ENCODE peak calls at places on chromosome 10, in nine cellular contexts. One of them, this sample, is unnamed. For H3K4me1, the result is how much of the 10 kb centered on the place peaks cover.

GRCh38 chr10:28788252-28788651 is 110.9 kb downstream of the BAMBI start:
- DNase-seq in ascending aorta: no peak
- DNase-seq in left lung: no peak
- DNase-seq in heart left ventricle: no peak
- DNase-seq in aorta: no peak
- DNase-seq in transverse colon: no peak
- DNase-seq in A673: no peak
- DNase-seq in CD8-positive, alpha-beta memory T cell: no peak
- DNase-seq in mesenchymal stem cell: no peak
- DNase-seq in this sample: no peak

GRCh38 chr10:99796928-99797327 is 14.5 kb downstream of the ABCC2 start:
- DNase-seq in ascending aorta: no peak
- DNase-seq in left lung: no peak
- DNase-seq in heart left ventricle: no peak
- DNase-seq in aorta: no peak
- DNase-seq in transverse colon: no peak
- DNase-seq in A673: no peak
- DNase-seq in CD8-positive, alpha-beta memory T cell: no peak
- DNase-seq in mesenchymal stem cell: no peak
- DNase-seq in this sample: no peak

GRCh38 chr10:89644967-89645741 is at the start of gene PANK1:
- DNase-seq in ascending aorta: peak
- DNase-seq in left lung: peak
- DNase-seq in heart left ventricle: peak
- DNase-seq in aorta: peak
- DNase-seq in transverse colon: peak
- DNase-seq in A673: peak
- DNase-seq in CD8-positive, alpha-beta memory T cell: peak
- DNase-seq in mesenchymal stem cell: peak
- DNase-seq in this sample: peak

GRCh38 chr10:113820507-113820906 is 33.4 kb downstream of the DCLRE1A start:
- DNase-seq in ascending aorta: no peak
- DNase-seq in left lung: no peak
- DNase-seq in heart left ventricle: no peak
- DNase-seq in aorta: no peak
- DNase-seq in transverse colon: no peak
- DNase-seq in A673: no peak
- DNase-seq in CD8-positive, alpha-beta memory T cell: no peak
- DNase-seq in mesenchymal stem cell: no peak
- DNase-seq in this sample: peak

GRCh38 chr10:10798543-10799192 is 219.0 kb upstream of the CELF2 start:
- DNase-seq in ascending aorta: no peak
- DNase-seq in left lung: peak
- DNase-seq in heart left ventricle: no peak
- DNase-seq in aorta: no peak
- DNase-seq in transverse colon: no peak
- DNase-seq in A673: no peak
- DNase-seq in CD8-positive, alpha-beta memory T cell: no peak
- DNase-seq in mesenchymal stem cell: no peak
- DNase-seq in this sample: no peak

GRCh38 chr10:103696411-103697145 is 158.8 kb downstream of the SH3PXD2A start:
- DNase-seq in ascending aorta: peak
- DNase-seq in left lung: peak
- DNase-seq in heart left ventricle: peak
- DNase-seq in aorta: peak
- DNase-seq in transverse colon: peak
- DNase-seq in A673: peak
- DNase-seq in CD8-positive, alpha-beta memory T cell: peak
- DNase-seq in mesenchymal stem cell: peak
- DNase-seq in this sample: no peak

GRCh38 chr10:60883187-60883586 is 60.8 kb downstream of the RHOBTB1 start:
- DNase-seq in ascending aorta: no peak
- DNase-seq in left lung: no peak
- DNase-seq in heart left ventricle: peak
- DNase-seq in aorta: no peak
- DNase-seq in transverse colon: peak
- DNase-seq in A673: peak
- DNase-seq in CD8-positive, alpha-beta memory T cell: no peak
- DNase-seq in mesenchymal stem cell: peak
- DNase-seq in this sample: peak

GRCh38 chr10:95841711-95842498 is 65.9 kb upstream of the CC2D2B start:
- DNase-seq in ascending aorta: no peak
- DNase-seq in left lung: no peak
- DNase-seq in heart left ventricle: peak
- DNase-seq in aorta: no peak
- DNase-seq in transverse colon: peak
- DNase-seq in A673: peak
- DNase-seq in CD8-positive, alpha-beta memory T cell: peak
- DNase-seq in mesenchymal stem cell: peak
- DNase-seq in this sample: peak

DNA sequence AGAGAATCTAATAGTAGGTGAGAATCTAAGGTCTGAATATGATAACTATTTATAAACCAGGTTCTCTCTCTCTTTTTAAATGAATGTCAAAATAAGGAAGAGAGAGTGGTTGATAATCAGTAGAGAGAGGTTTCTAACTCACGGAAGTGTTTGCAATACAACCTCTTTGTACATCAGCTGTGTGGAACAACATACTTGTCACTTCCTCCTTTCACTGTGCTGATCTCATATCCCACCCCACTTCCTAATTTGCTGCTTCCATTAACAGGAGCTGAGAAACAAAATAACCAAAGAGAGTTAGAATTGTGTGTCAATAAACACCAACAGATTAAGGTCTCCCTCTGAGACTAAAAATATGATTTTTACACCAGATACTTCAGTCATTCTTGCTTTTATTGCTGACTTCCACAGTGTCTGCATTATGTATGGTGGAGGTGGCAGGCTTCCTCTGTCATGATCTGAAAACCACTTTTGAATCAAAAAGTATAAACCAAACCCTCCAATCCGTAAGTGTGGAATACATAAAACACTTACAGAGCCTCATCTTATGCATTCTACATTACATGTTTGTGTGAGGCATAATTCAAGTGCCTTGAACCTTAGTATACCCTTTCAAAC is 25.0 kb downstream of the CACUL1 start:
- DNase-seq in ascending aorta: no peak
- DNase-seq in left lung: no peak
- DNase-seq in heart left ventricle: no peak
- DNase-seq in aorta: no peak
- DNase-seq in transverse colon: no peak
- DNase-seq in A673: no peak
- DNase-seq in CD8-positive, alpha-beta memory T cell: no peak
- DNase-seq in mesenchymal stem cell: no peak
- DNase-seq in this sample: no peak
- H3K4me1 ChIP-seq in ascending aorta: under half
- H3K4me1 ChIP-seq in left lung: half or more
- H3K4me1 ChIP-seq in heart left ventricle: half or more
- H3K4me1 ChIP-seq in aorta: under half
- H3K4me1 ChIP-seq in transverse colon: under half
- H3K4me1 ChIP-seq in A673: under half
- H3K4me1 ChIP-seq in CD8-positive, alpha-beta memory T cell: half or more
- H3K4me1 ChIP-seq in mesenchymal stem cell: under half
- H3K4me1 ChIP-seq in this sample: under half

DNA sequence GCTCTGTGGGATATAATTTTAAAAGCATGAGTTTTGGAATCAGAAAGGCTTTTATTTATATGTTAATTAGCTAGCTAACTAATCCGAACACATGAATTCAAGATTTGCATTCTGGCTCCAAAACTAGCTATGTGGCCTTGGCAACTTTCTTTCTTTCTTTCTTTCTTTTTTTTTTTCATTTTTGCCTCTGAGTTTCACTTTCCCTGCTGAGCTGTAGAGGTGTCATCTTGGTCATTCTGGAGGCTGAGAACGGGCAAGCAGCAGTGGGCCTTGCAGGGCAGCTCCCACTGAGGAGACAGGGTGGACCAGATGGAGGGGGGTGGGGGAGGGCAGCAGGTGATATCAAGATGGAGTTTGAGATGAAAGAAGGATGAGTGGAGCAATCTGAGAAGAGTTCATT is 24.8 kb upstream of the SFMBT2 start:
- DNase-seq in ascending aorta: no peak
- DNase-seq in left lung: no peak
- DNase-seq in heart left ventricle: no peak
- DNase-seq in aorta: no peak
- DNase-seq in transverse colon: no peak
- DNase-seq in A673: no peak
- DNase-seq in CD8-positive, alpha-beta memory T cell: no peak
- DNase-seq in mesenchymal stem cell: no peak
- DNase-seq in this sample: no peak
- H3K27ac ChIP-seq in ascending aorta: no peak
- H3K27ac ChIP-seq in left lung: no peak
- H3K27ac ChIP-seq in heart left ventricle: no peak
- H3K27ac ChIP-seq in aorta: no peak
- H3K27ac ChIP-seq in transverse colon: no peak
- H3K27ac ChIP-seq in A673: no peak
- H3K27ac ChIP-seq in CD8-positive, alpha-beta memory T cell: no peak
- H3K27ac ChIP-seq in mesenchymal stem cell: no peak
- H3K27ac ChIP-seq in this sample: no peak

GRCh38 chr10:23196201-23196600 is 4.1 kb downstream of the PTF1A start:
- DNase-seq in ascending aorta: no peak
- DNase-seq in left lung: no peak
- DNase-seq in heart left ventricle: no peak
- DNase-seq in aorta: no peak
- DNase-seq in transverse colon: no peak
- DNase-seq in A673: no peak
- DNase-seq in CD8-positive, alpha-beta memory T cell: no peak
- DNase-seq in mesenchymal stem cell: no peak
- DNase-seq in this sample: no peak
- H3K4me3 ChIP-seq in ascending aorta: no peak
- H3K4me3 ChIP-seq in left lung: no peak
- H3K4me3 ChIP-seq in heart left ventricle: no peak
- H3K4me3 ChIP-seq in aorta: no peak
- H3K4me3 ChIP-seq in transverse colon: no peak
- H3K4me3 ChIP-seq in A673: no peak
- H3K4me3 ChIP-seq in CD8-positive, alpha-beta memory T cell: no peak
- H3K4me3 ChIP-seq in mesenchymal stem cell: no peak
- H3K4me3 ChIP-seq in this sample: no peak

DNA sequence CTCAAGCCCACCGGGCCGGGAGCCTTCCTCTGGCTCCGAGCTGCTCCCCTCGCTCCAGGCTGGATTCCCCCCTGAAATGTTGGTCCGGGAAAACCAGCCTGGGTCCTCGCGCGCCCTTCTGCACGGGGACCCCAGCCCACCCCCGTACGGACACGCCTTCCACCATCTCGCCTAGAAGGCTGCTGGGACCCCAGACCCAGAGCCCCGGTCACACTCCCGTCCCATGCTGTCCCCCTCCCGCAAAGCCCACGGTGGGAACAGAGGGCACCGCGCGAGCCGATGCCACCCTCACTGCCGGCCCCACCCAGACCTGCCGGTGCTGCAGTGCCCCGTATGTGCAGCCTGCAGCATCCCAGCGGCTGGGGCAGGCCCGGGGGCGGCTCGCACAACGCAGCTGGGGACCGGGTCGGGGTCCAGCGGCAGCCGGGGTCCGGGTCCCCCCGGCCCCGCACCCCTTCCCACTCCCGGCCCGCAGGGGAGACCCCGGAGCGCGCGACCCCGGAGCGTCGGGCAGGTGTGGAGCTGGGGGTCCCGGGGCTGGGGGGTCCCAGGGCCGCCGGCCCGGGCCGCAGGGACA is 871 bp downstream of the SPOCK2 start:
- DNase-seq in ascending aorta: no peak
- DNase-seq in left lung: no peak
- DNase-seq in heart left ventricle: no peak
- DNase-seq in aorta: no peak
- DNase-seq in transverse colon: peak
- DNase-seq in A673: no peak
- DNase-seq in CD8-positive, alpha-beta memory T cell: peak
- DNase-seq in mesenchymal stem cell: no peak
- DNase-seq in this sample: no peak
- H3K4me1 ChIP-seq in ascending aorta: under half
- H3K4me1 ChIP-seq in left lung: under half
- H3K4me1 ChIP-seq in heart left ventricle: under half
- H3K4me1 ChIP-seq in aorta: under half
- H3K4me1 ChIP-seq in transverse colon: under half
- H3K4me1 ChIP-seq in A673: under half
- H3K4me1 ChIP-seq in CD8-positive, alpha-beta memory T cell: half or more
- H3K4me1 ChIP-seq in mesenchymal stem cell: under half
- H3K4me1 ChIP-seq in this sample: under half

GRCh38 chr10:124039432-124040086 is 53.8 kb downstream of the CHST15 start:
- DNase-seq in ascending aorta: no peak
- DNase-seq in left lung: no peak
- DNase-seq in heart left ventricle: no peak
- DNase-seq in aorta: no peak
- DNase-seq in transverse colon: no peak
- DNase-seq in A673: no peak
- DNase-seq in CD8-positive, alpha-beta memory T cell: no peak
- DNase-seq in mesenchymal stem cell: no peak
- DNase-seq in this sample: no peak

GRCh38 chr10:124042656-124043309 is 50.6 kb downstream of the CHST15 start:
- DNase-seq in ascending aorta: no peak
- DNase-seq in left lung: no peak
- DNase-seq in heart left ventricle: no peak
- DNase-seq in aorta: no peak
- DNase-seq in transverse colon: no peak
- DNase-seq in A673: no peak
- DNase-seq in CD8-positive, alpha-beta memory T cell: no peak
- DNase-seq in mesenchymal stem cell: no peak
- DNase-seq in this sample: no peak

GRCh38 chr10:124041684-124042445 is 51.5 kb downstream of the CHST15 start:
- DNase-seq in ascending aorta: no peak
- DNase-seq in left lung: no peak
- DNase-seq in heart left ventricle: no peak
- DNase-seq in aorta: no peak
- DNase-seq in transverse colon: no peak
- DNase-seq in A673: no peak
- DNase-seq in CD8-positive, alpha-beta memory T cell: no peak
- DNase-seq in mesenchymal stem cell: no peak
- DNase-seq in this sample: peak

GRCh38 chr10:124037784-124038183 is 55.6 kb downstream of the CHST15 start:
- DNase-seq in ascending aorta: no peak
- DNase-seq in left lung: no peak
- DNase-seq in heart left ventricle: no peak
- DNase-seq in aorta: no peak
- DNase-seq in transverse colon: no peak
- DNase-seq in A673: no peak
- DNase-seq in CD8-positive, alpha-beta memory T cell: no peak
- DNase-seq in mesenchymal stem cell: no peak
- DNase-seq in this sample: no peak

DNA sequence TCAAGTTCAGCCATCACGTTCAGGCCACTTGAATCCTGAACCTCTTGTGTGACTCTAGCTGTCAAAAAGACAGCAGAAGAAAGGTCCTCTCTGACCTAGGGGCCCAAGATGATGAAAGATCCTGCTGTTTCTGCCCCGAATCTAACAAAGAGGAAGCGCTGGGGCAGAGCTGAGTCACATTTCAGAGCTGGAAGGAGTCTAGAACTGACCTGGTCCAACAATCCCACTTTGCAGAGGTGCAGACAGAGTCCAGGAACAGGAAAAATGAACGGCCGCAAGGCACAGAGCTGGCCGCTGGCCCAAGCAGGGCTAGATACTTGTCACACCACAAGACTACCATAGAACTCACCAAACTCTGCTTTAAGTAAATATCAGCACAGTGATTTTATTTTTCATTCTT is 52.9 kb downstream of the CHST15 start:
- DNase-seq in ascending aorta: no peak
- DNase-seq in left lung: no peak
- DNase-seq in heart left ventricle: no peak
- DNase-seq in aorta: no peak
- DNase-seq in transverse colon: no peak
- DNase-seq in A673: no peak
- DNase-seq in CD8-positive, alpha-beta memory T cell: no peak
- DNase-seq in mesenchymal stem cell: no peak
- DNase-seq in this sample: no peak
- H3K27ac ChIP-seq in ascending aorta: no peak
- H3K27ac ChIP-seq in left lung: no peak
- H3K27ac ChIP-seq in heart left ventricle: no peak
- H3K27ac ChIP-seq in aorta: no peak
- H3K27ac ChIP-seq in transverse colon: no peak
- H3K27ac ChIP-seq in A673: no peak
- H3K27ac ChIP-seq in CD8-positive, alpha-beta memory T cell: no peak
- H3K27ac ChIP-seq in mesenchymal stem cell: no peak
- H3K27ac ChIP-seq in this sample: no peak